ENCODE peak calls at places on chromosomes 13 and 19, in nine cellular contexts. D is NCI-H1092, S is T-cell, V is dermis microvascular lymphatic vessel endothelial cell, K is endodermal cell, F is neural crest cell, I is tibial nerve, Q is Daoy, W is IMR-90. Y is an unnamed sample.

GRCh38 chr13:43895940-43896339 is 16.2 kb downstream of the LACC1 start:
- DNase-seq in V (no peak), D (no peak), F (no peak), Q (no peak), K (no peak), W (peak; percentile 65), S (no peak), I (no peak), Y (no peak)

GRCh38 chr19:55196803-55197202 is 12.5 kb downstream of the PTPRH start:
- DNase-seq in W (no peak), S (no peak), Q (no peak), D (no peak), I (no peak), V (no peak), F (no peak), K (no peak), Y (no peak)

GRCh38 chr13:50512602-50513527 is 330.6 kb downstream of the DLEU7 start:
- DNase-seq in F (peak; percentile 24), S (peak; percentile 14), W (peak; percentile 61), V (no peak), Q (peak; percentile 50), K (no peak), I (peak; percentile 38), D (no peak), Y (peak; percentile 41)

GRCh38 chr13:24982333-24982999 is 113.5 kb upstream of the PABPC3 start:
- DNase-seq in F (no peak), D (no peak), V (no peak), K (no peak), S (no peak), Q (no peak), W (no peak), I (no peak), Y (no peak)

GRCh38 chr19:18629166-18630088 is 7.4 kb upstream of the KLHL26 start:
- DNase-seq in F (no peak), W (no peak), K (no peak), V (peak; percentile 24), I (peak; percentile 53), D (no peak), Q (no peak), S (no peak), Y (no peak)

GRCh38 chr13:106599875-106600797 is 32.2 kb upstream of the ARGLU1 start:
- DNase-seq in V (no peak), K (no peak), F (no peak), I (no peak), W (peak; percentile 80), D (no peak), S (no peak), Q (peak; percentile 11), Y (no peak)

GRCh38 chr19:37334179-37335071 is 36.5 kb upstream of the ZNF527 start:
- DNase-seq in Q (peak; percentile 93), K (peak; percentile 97), I (peak; percentile 76), F (peak; percentile 71), W (peak; percentile 86), S (peak; percentile 90), V (peak; percentile 83), D (peak; percentile 85), Y (peak; percentile 75)

GRCh38 chr19:15154002-15154612 is 46.7 kb downstream of the NOTCH3 start:
- DNase-seq in I (no peak), S (no peak), W (peak; percentile 53), D (no peak), F (peak; percentile 43), V (no peak), K (peak; percentile 90), Q (peak; percentile 35), Y (peak; percentile 55)

GRCh38 chr19:11848594-11849263 is at the start of gene ZNF439:
- DNase-seq in F (peak; percentile 50), W (peak; percentile 71), I (peak; percentile 84), S (peak; percentile 90), K (peak; percentile 64), Q (peak; percentile 92), D (peak; percentile 80), V (peak; percentile 1), Y (no peak)

GRCh38 chr19:10074153-10074552 is 12.0 kb upstream of the SHFL start:
- DNase-seq in Q (no peak), F (no peak), W (peak; percentile 36), S (peak; percentile 21), V (no peak), K (no peak), I (no peak), D (peak; percentile 45), Y (peak; percentile 42)

GRCh38 chr13:97185751-97186150 is 36.4 kb upstream of the MBNL2 start:
- DNase-seq in F (no peak), S (no peak), K (no peak), Q (no peak), D (no peak), W (no peak), I (no peak), V (no peak), Y (no peak)

GRCh38 chr19:50515168-50515561 is 1.5 kb upstream of the ASPDH start:
- DNase-seq in D (no peak), F (no peak), V (no peak), Q (no peak), I (no peak), K (peak; percentile 35), S (no peak), W (no peak), Y (no peak)

GRCh38 chr13:100182894-100183490 is 94.1 kb downstream of the PCCA start:
- DNase-seq in D (no peak), K (no peak), W (no peak), S (no peak), Q (no peak), I (no peak), F (no peak), V (no peak), Y (no peak)

GRCh38 chr19:55340144-55340783 is 588 bp downstream of the KMT5C start:
- DNase-seq in D (no peak), F (no peak), W (no peak), Q (no peak), I (no peak), K (peak; percentile 78), S (no peak), V (no peak), Y (no peak)

GRCh38 chr13:72839831-72840426 is 58.0 kb downstream of the PIBF1 start:
- DNase-seq in S (peak; percentile 13), V (peak; percentile 43), F (peak; percentile 8), D (peak; percentile 30), K (peak; percentile 81), Q (peak; percentile 9), I (no peak), W (peak; percentile 42), Y (peak; percentile 86)

GRCh38 chr13:27043013-27043412 is 128.6 kb downstream of the USP12 start:
- DNase-seq in K (no peak), V (peak; percentile 35), I (no peak), S (no peak), D (no peak), F (no peak), Q (peak; percentile 93), W (peak; percentile 98), Y (no peak)

GRCh38 chr19:36417752-36418286 is 625 bp downstream of the ZFP82 start:
- DNase-seq in K (peak; percentile 71), F (peak; percentile 12), W (no peak), Q (peak; percentile 2), I (no peak), V (no peak), D (no peak), S (no peak), Y (no peak)

GRCh38 chr13:20442798-20443381 is 82.8 kb downstream of the CRYL1 start:
- DNase-seq in F (no peak), I (no peak), D (no peak), V (no peak), Q (no peak), K (no peak), S (no peak), W (no peak), Y (no peak)

GRCh38 chr13:65907656-65908441 is 1322.3 kb downstream of the PCDH9 start:
- DNase-seq in F (no peak), S (no peak), I (no peak), K (no peak), V (no peak), Q (no peak), W (peak; percentile 40), D (no peak), Y (no peak)

GRCh38 chr19:17766543-17767131 is 15.4 kb downstream of the FCHO1 start:
- DNase-seq in Q (peak; percentile 91), S (no peak), V (peak; percentile 49), W (peak; percentile 77), D (peak; percentile 44), F (peak; percentile 84), I (peak; percentile 76), K (peak; percentile 96), Y (peak; percentile 81)

GRCh38 chr19:38666662-38667448 is 19.4 kb downstream of the ACTN4 start:
- DNase-seq in D (no peak), K (no peak), F (no peak), V (no peak), W (peak; percentile 81), Q (peak; percentile 88), I (no peak), S (no peak), Y (peak; percentile 54)